ENCODE peak calls at places on chromosomes 2 and 18, in nine cellular contexts. Z, H, U, S, F, J, B, W and Y are unnamed samples.

GRCh38 chr2:205868773-205869333 is 186.6 kb downstream of the NRP2 start:
- DNase-seq in Z (no peak), H (peak), U (peak), S (peak), F (no peak), J (no peak), B (no peak), W (peak), Y (no peak)

GRCh38 chr2:240353086-240353798 is 82.2 kb upstream of the GPC1 start:
- DNase-seq in Z (no peak), H (no peak), U (no peak), S (no peak), F (no peak), J (no peak), B (no peak), W (no peak), Y (no peak)

GRCh38 chr18:67794512-67794911 is 278.0 kb upstream of the DSEL start:
- DNase-seq in Z (no peak), H (peak), U (no peak), S (peak), F (no peak), J (no peak), B (no peak), W (peak), Y (no peak)

GRCh38 chr2:175884673-175885393 is 117.2 kb downstream of the LNPK start:
- DNase-seq in Z (no peak), H (no peak), U (no peak), S (no peak), F (no peak), J (no peak), B (no peak), W (no peak), Y (no peak)

GRCh38 chr18:74526478-74526877 is 7.8 kb upstream of the CNDP1 start:
- DNase-seq in Z (no peak), H (no peak), U (no peak), S (no peak), F (no peak), J (no peak), B (no peak), W (no peak), Y (no peak)

GRCh38 chr2:105804266-105804665 is 59.6 kb downstream of the NCK2 start:
- DNase-seq in Z (no peak), H (peak), U (no peak), S (peak), F (no peak), J (no peak), B (no peak), W (peak), Y (no peak)

GRCh38 chr18:70421471-70421870 is 132.6 kb downstream of the SOCS6 start:
- DNase-seq in Z (no peak), H (peak), U (no peak), S (peak), F (no peak), J (no peak), B (no peak), W (peak), Y (no peak)

GRCh38 chr2:70411489-70412081 is 109.7 kb upstream of the FAM136A start:
- DNase-seq in Z (no peak), H (no peak), U (no peak), S (no peak), F (no peak), J (no peak), B (no peak), W (no peak), Y (no peak)

GRCh38 chr2:169714699-169715098 is 18.9 kb upstream of the KLHL23 start:
- DNase-seq in Z (no peak), H (no peak), U (no peak), S (no peak), F (no peak), J (no peak), B (no peak), W (no peak), Y (peak)

GRCh38 chr18:32674491-32674890 is 98.3 kb downstream of the KLHL14 start:
- DNase-seq in Z (no peak), H (peak), U (no peak), S (no peak), F (no peak), J (no peak), B (no peak), W (no peak), Y (peak)

GRCh38 chr2:221518201-221518936 is 53.7 kb downstream of the EPHA4 start:
- DNase-seq in Z (no peak), H (peak), U (no peak), S (peak), F (no peak), J (no peak), B (no peak), W (no peak), Y (peak)

GRCh38 chr2:232365621-232366321 is 12.8 kb upstream of the ALPP start:
- DNase-seq in Z (no peak), H (peak), U (peak), S (peak), F (no peak), J (peak), B (no peak), W (peak), Y (peak)

GRCh38 chr2:28395334-28396061 is 2.8 kb downstream of the FOSL2 start:
- DNase-seq in Z (no peak), H (peak), U (no peak), S (peak), F (no peak), J (no peak), B (peak), W (peak), Y (no peak)

GRCh38 chr2:9205963-9206948 is at the start of gene ASAP2:
- DNase-seq in Z (no peak), H (peak), U (peak), S (peak), F (no peak), J (peak), B (peak), W (peak), Y (peak)

GRCh38 chr2:9655441-9656269 is 24.9 kb upstream of the YWHAQ start:
- DNase-seq in Z (no peak), H (peak), U (peak), S (peak), F (no peak), J (no peak), B (no peak), W (peak), Y (no peak)

GRCh38 chr2:96167407-96168013 is 22.3 kb upstream of the DUSP2 start:
- DNase-seq in Z (no peak), H (no peak), U (no peak), S (peak), F (no peak), J (no peak), B (no peak), W (no peak), Y (no peak)

GRCh38 chr18:22800551-22800951 is 132.6 kb upstream of the RBBP8 start:
- DNase-seq in Z (no peak), H (peak), U (no peak), S (no peak), F (no peak), J (no peak), B (peak), W (peak), Y (no peak)

GRCh38 chr2:20450201-20451108 is 3.6 kb downstream of the RHOB start:
- DNase-seq in Z (no peak), H (peak), U (no peak), S (peak), F (no peak), J (no peak), B (peak), W (peak), Y (peak)

GRCh38 chr2:138475394-138475793 is 26.2 kb upstream of the SPOPL start:
- DNase-seq in Z (no peak), H (no peak), U (no peak), S (no peak), F (no peak), J (no peak), B (no peak), W (peak), Y (peak)

GRCh38 chr18:58409802-58410445 is 219.0 kb downstream of the ALPK2 start:
- DNase-seq in Z (no peak), H (no peak), U (no peak), S (no peak), F (no peak), J (no peak), B (no peak), W (no peak), Y (no peak)

GRCh38 chr18:54426085-54426665 is 68.5 kb downstream of the C18orf54 start:
- DNase-seq in Z (no peak), H (no peak), U (no peak), S (no peak), F (no peak), J (no peak), B (no peak), W (no peak), Y (no peak)

GRCh38 chr2:107681946-107682345 is 144.7 kb upstream of the RGPD4 start:
- DNase-seq in Z (no peak), H (peak), U (no peak), S (no peak), F (no peak), J (no peak), B (no peak), W (no peak), Y (no peak)